ENCODE peak calls at places on chromosomes 5 and 9, in six cellular contexts. K, S, A, U, Q and J are unnamed samples.

GRCh38 chr9:91066042-91066415 is 264.4 kb downstream of the SYK start:
- DNase-seq in A (no peak), U (no peak), S (no peak), Q (no peak), K (no peak), J (no peak)

GRCh38 chr5:1670342-1670741 is 129.3 kb downstream of the MRPL36 start:
- DNase-seq in K (no peak), S (no peak), Q (no peak), U (no peak), A (peak), J (no peak)

GRCh38 chr5:122430328-122430586 is 118.2 kb downstream of the SNCAIP start:
- DNase-seq in A (no peak), U (no peak), Q (no peak), S (no peak), K (no peak), J (no peak)

GRCh38 chr9:115945009-115945431 is 208.6 kb upstream of the PAPPA start:
- DNase-seq in K (no peak), S (no peak), Q (no peak), A (no peak), U (no peak), J (peak)

GRCh38 chr9:38066907-38067610 is 2.0 kb downstream of the SHB start:
- DNase-seq in K (no peak), U (peak), Q (no peak), A (peak), S (no peak), J (peak)

GRCh38 chr5:9543266-9543925 is 2.5 kb downstream of the SEMA5A start:
- DNase-seq in Q (no peak), U (no peak), S (no peak), K (no peak), A (peak), J (no peak)

GRCh38 chr9:95084254-95084934 is 233.1 kb downstream of the FANCC start:
- DNase-seq in A (no peak), S (no peak), U (no peak), Q (no peak), K (no peak), J (no peak)

GRCh38 chr5:163567811-163568210 is 62.4 kb downstream of the MAT2B start:
- DNase-seq in U (no peak), Q (no peak), S (no peak), K (no peak), A (peak), J (no peak)

GRCh38 chr5:84257061-84257460 is 127.6 kb downstream of the EDIL3 start:
- DNase-seq in S (no peak), A (no peak), Q (no peak), K (no peak), U (no peak), J (no peak)

GRCh38 chr5:172224996-172225395 is 31.0 kb downstream of the EFCAB9 start:
- DNase-seq in U (peak), S (peak), A (no peak), K (no peak), Q (peak), J (no peak)

GRCh38 chr9:127489471-127490115 is 38.3 kb downstream of the LRSAM1 start:
- DNase-seq in S (peak), Q (no peak), U (peak), A (no peak), K (no peak), J (no peak)

GRCh38 chr9:126806336-126806735 is 1.5 kb downstream of the ZBTB43 start:
- DNase-seq in S (no peak), U (no peak), A (peak), K (no peak), Q (no peak), J (no peak)

GRCh38 chr5:164893071-164893470 is 1387.7 kb downstream of the MAT2B start:
- DNase-seq in K (no peak), A (no peak), Q (no peak), S (no peak), U (no peak), J (no peak)

GRCh38 chr5:55694152-55694830 is 17.8 kb downstream of the SLC38A9 start:
- DNase-seq in U (peak), A (peak), S (peak), Q (peak), K (peak), J (peak)

GRCh38 chr5:139649082-139649991 is 1.2 kb downstream of the CXXC5 start:
- DNase-seq in S (peak), A (peak), K (no peak), Q (peak), U (peak), J (peak)

GRCh38 chr5:28305891-28306290 is 1267.5 kb upstream of the CDH9 start:
- DNase-seq in A (no peak), S (no peak), U (no peak), Q (no peak), K (no peak), J (no peak)
- TF ChIP-seq EZH2phosphoT487 in A (no peak), S (no peak), U (no peak), Q (no peak), K (no peak), J (no peak)

GRCh38 chr9:33076360-33077004 is at the start of gene SMU1:
- DNase-seq in Q (peak), A (peak), S (peak), U (peak), K (peak), J (peak)

GRCh38 chr9:33082135-33082534 is 5.7 kb upstream of the SMU1 start:
- DNase-seq in Q (no peak), S (no peak), K (no peak), U (no peak), A (no peak), J (no peak)

GRCh38 chr9:33080534-33080933 is 4.1 kb upstream of the SMU1 start:
- DNase-seq in A (peak), Q (no peak), S (no peak), K (no peak), U (no peak), J (no peak)

GRCh38 chr9:33082538-33083326 is 6.3 kb upstream of the SMU1 start:
- DNase-seq in A (no peak), S (no peak), K (no peak), U (no peak), Q (no peak), J (no peak)

GRCh38 chr9:33081128-33081851 is 4.8 kb upstream of the SMU1 start:
- DNase-seq in K (peak), A (peak), S (peak), Q (peak), U (peak), J (peak)
- H3K4me3 ChIP-seq in K (peak), A (peak), S (peak), Q (peak), U (peak), J (no peak)

DNA sequence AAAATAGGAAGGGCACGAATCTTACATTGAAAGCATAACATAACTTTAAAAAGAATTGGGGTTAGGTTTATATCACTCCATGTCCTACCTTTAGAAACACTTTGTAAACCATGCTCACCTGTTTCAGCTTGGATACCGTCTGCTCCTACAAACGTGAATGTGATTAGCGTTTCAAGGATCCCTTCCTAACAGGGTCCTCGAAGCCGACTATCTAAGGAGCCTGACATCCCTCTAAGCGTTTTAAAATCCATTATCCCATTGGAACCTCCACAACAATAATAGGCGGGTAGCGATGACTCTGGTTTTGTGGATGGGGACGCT is 1.0 kb downstream of the SVEP1 start:
- DNase-seq in U (peak), A (no peak), Q (no peak), K (no peak), S (no peak), J (no peak)
- H2AFZ ChIP-seq in U (peak), A (peak), Q (no peak), K (no peak), S (peak), J (peak)

GRCh38 chr5:73747696-73748380 is 121.8 kb downstream of the ARHGEF28 start:
- DNase-seq in Q (no peak), U (no peak), K (no peak), S (no peak), A (no peak), J (no peak)

GRCh38 chr5:73749485-73750270 is 123.7 kb downstream of the ARHGEF28 start:
- DNase-seq in Q (no peak), K (no peak), U (no peak), S (no peak), A (no peak), J (no peak)

GRCh38 chr5:73751254-73751914 is 125.4 kb downstream of the ARHGEF28 start:
- DNase-seq in S (no peak), K (no peak), U (no peak), A (no peak), Q (peak), J (no peak)

GRCh38 chr5:73746608-73747007 is 120.6 kb downstream of the ARHGEF28 start:
- DNase-seq in S (no peak), A (no peak), K (no peak), Q (no peak), U (no peak), J (no peak)

GRCh38 chr5:73748510-73749410 is 122.8 kb downstream of the ARHGEF28 start:
- DNase-seq in S (peak), Q (no peak), A (no peak), K (no peak), U (no peak), J (no peak)
- TF ChIP-seq EZH2phosphoT487 in S (no peak), Q (no peak), A (no peak), K (no peak), U (no peak), J (no peak)

GRCh38 chr9:131436865-131437271 is 43.0 kb downstream of the PRRC2B start:
- DNase-seq in Q (no peak), A (no peak), U (no peak), K (no peak), S (no peak), J (no peak)
- H3K4me3 ChIP-seq in Q (no peak), A (no peak), U (no peak), K (no peak), S (no peak), J (no peak)

GRCh38 chr5:148806520-148806931 is 19.9 kb upstream of the ADRB2 start:
- DNase-seq in S (no peak), K (no peak), Q (no peak), U (no peak), A (no peak), J (no peak)
- H2AFZ ChIP-seq in S (no peak), K (no peak), Q (no peak), U (no peak), A (no peak), J (no peak)

DNA sequence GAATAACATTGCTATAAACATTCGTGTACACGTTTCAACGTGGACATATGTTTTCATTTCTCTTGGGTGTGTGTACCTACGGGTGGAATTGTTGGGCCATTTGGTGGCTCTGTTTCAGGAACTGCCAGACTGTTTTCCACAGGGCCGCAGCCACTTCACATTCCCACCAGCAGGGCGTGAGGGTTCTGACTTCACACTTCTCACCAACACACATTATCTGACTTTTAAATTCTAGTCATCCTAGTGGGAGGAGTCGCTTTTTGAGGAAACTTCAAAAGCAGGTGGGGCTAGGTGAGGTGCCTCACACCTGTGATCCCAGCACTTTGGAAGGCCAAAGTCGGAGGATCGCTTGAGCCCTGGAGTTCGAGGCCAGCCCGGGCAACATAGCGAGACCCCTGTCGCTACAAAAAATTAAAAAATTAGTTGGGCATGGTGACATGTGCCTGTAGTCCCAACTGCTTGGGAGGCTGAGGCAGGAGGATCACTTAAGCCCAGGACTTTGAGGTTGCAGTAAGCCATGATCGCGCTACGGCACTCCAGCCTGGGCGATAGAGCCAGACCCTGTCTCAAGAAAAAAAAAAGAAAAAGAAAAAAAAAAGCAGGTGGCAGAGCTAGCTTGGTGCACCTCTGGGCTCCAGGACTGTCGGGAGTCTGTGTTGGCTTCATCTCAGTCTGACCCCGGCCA is 28.5 kb downstream of the TSPAN17 start:
- DNase-seq in S (no peak), A (peak), U (peak), K (peak), Q (no peak), J (no peak)
- TF ChIP-seq EZH2phosphoT487 in S (no peak), A (no peak), U (no peak), K (no peak), Q (no peak), J (no peak)